ENCODE peak calls at places on chromosomes 4 and X, in six cellular contexts. X is CD8-positive, alpha-beta T cell; P is spleen; C is heart right ventricle; N is pancreas; F is IMR-90. I is an unnamed sample.

GRCh38 chr4:33107813-33108212 is 2387.6 kb downstream of the PCDH7 start:
- DNase-seq in X (no peak), P (no peak), C (no peak), N (no peak), F (no peak), I (no peak)

GRCh38 chr4:105558277-105558676 is 5.9 kb downstream of the ARHGEF38 start:
- DNase-seq in X (no peak), P (no peak), C (no peak), N (no peak), F (no peak), I (no peak)

GRCh38 chrX:9341305-9342201 is 123.3 kb upstream of the TBL1X start:
- DNase-seq in X (peak; percentile 72), P (peak; percentile 94), C (peak; percentile 57), N (peak; percentile 65), F (peak; percentile 69), I (peak; percentile 65)

GRCh38 chrX:45322382-45322781 is 121.7 kb upstream of the DIPK2B start:
- DNase-seq in X (no peak), P (no peak), C (no peak), N (peak; percentile 28), F (peak; percentile 83), I (peak; percentile 1)

GRCh38 chr4:158786155-158786581 is 17.3 kb downstream of the FNIP2 start:
- DNase-seq in X (no peak), P (no peak), C (no peak), N (no peak), F (peak; percentile 28), I (no peak)

GRCh38 chrX:37815366-37815765 is 32.0 kb downstream of the DYNLT3 start:
- DNase-seq in X (no peak), P (no peak), C (no peak), N (no peak), F (no peak), I (no peak)

GRCh38 chr4:148782284-148782683 is 340.1 kb upstream of the NR3C2 start:
- DNase-seq in X (no peak), P (no peak), C (no peak), N (no peak), F (no peak), I (no peak)

GRCh38 chr4:189837462-189837861 is 103.2 kb upstream of the FRG1 start:
- DNase-seq in X (no peak), P (no peak), C (no peak), N (no peak), F (no peak), I (no peak)

GRCh38 chrX:124573458-124573857 is 227.1 kb downstream of the SH2D1A start:
- DNase-seq in X (no peak), P (no peak), C (no peak), N (no peak), F (no peak), I (no peak)

GRCh38 chr4:149409186-149410056 is 406.2 kb downstream of the IQCM start:
- DNase-seq in X (no peak), P (no peak), C (peak; percentile 39), N (no peak), F (peak; percentile 38), I (no peak)

GRCh38 chr4:155666701-155667537 is at the start of gene GUCY1A1:
- DNase-seq in X (no peak), P (peak; percentile 81), C (peak; percentile 43), N (peak; percentile 50), F (no peak), I (no peak)

GRCh38 chr4:24630937-24631336 is 46.6 kb upstream of the DHX15 start:
- DNase-seq in X (no peak), P (no peak), C (no peak), N (no peak), F (no peak), I (no peak)

GRCh38 chr4:7147661-7148310 is 44.6 kb upstream of the SORCS2 start:
- DNase-seq in X (no peak), P (no peak), C (no peak), N (no peak), F (no peak), I (no peak)

GRCh38 chr4:113328514-113328913 is 279.1 kb downstream of the ANK2 start:
- DNase-seq in X (no peak), P (no peak), C (no peak), N (no peak), F (no peak), I (no peak)

GRCh38 chr4:156261230-156261629 is 307.6 kb upstream of the CTSO start:
- DNase-seq in X (no peak), P (no peak), C (no peak), N (no peak), F (no peak), I (no peak)

GRCh38 chrX:6053126-6053625 is 175.5 kb downstream of the NLGN4X start:
- DNase-seq in X (no peak), P (no peak), C (no peak), N (no peak), F (no peak), I (no peak)

GRCh38 chrX:50579955-50580354 is 109.3 kb upstream of the DGKK start:
- DNase-seq in X (peak; percentile 26), P (no peak), C (no peak), N (peak; percentile 22), F (peak; percentile 57), I (no peak)

GRCh38 chr4:26907731-26908599 is 47.3 kb downstream of the STIM2 start:
- DNase-seq in X (no peak), P (no peak), C (no peak), N (no peak), F (no peak), I (no peak)

GRCh38 chrX:20388594-20388993 is 121.9 kb upstream of the RPS6KA3 start:
- DNase-seq in X (no peak), P (no peak), C (no peak), N (no peak), F (no peak), I (no peak)

GRCh38 chrX:66863721-66864120 is 224.8 kb upstream of the EDA2R start:
- DNase-seq in X (no peak), P (no peak), C (no peak), N (no peak), F (no peak), I (no peak)

GRCh38 chr4:152983221-152983620 is 47.1 kb downstream of the FHDC1 start:
- DNase-seq in X (no peak), P (no peak), C (no peak), N (no peak), F (no peak), I (no peak)
- H3K27ac ChIP-seq in X (no peak overlapping the region), P (no peak overlapping the region), C (no peak overlapping the region), N (no peak overlapping the region), F (no peak overlapping the region), I (no peak overlapping the region)

GRCh38 chr4:97394653-97395052 is 748.6 kb downstream of the STPG2 start:
- DNase-seq in X (no peak), P (no peak), C (no peak), N (no peak), F (no peak), I (no peak)
- H3K4me3 ChIP-seq in X (no peak overlapping the region), P (no peak overlapping the region), C (no peak overlapping the region), N (no peak overlapping the region), F (no peak overlapping the region), I (no peak overlapping the region)

GRCh38 chrX:46545111-46546005 is at the start of gene ZNF674:
- DNase-seq in X (peak; percentile 95), P (peak; percentile 97), C (peak; percentile 93), N (peak; percentile 88), F (peak; percentile 93), I (peak; percentile 88)
- TF ChIP-seq CTCF in X (no peak), P (peak; percentile 59), C (peak; percentile 45), N (no peak), F (peak; percentile 27), I (no peak)

DNA sequence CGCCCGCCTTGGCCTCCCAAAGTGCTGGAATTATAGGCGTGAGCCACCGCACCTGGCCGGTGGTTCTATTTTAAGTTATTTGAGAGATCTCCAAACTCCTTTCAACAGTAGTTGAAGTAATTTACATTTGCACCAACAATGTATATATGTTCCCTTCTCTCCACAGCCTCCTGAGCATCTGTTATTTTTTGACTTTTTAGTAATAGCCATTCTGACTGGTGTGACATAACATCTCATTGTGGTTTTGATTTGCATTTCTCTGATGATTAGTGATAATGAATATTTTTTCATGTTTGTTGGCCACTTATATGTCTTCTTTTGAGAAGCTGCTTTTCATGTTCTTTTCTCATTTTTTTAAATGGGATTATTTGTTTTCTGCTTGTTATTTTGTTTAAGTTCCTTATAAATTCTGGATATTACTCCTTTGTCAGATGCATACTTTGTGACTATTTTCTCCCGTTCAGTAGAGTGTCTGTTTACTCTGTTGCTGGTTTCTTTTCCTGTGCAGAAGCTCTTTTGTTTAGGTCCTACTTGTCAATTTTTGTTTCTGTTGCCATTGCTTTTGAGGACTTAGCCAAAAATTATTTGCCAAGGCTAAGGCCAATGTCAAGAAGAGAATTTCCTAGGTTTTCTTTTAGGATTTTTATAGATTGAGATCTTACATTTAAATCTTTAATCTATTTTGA is 213.2 kb downstream of the ARHGAP24 start:
- DNase-seq in X (no peak), P (no peak), C (no peak), N (no peak), F (no peak), I (no peak)
- H3K27ac ChIP-seq in X (no peak overlapping the region), P (no peak overlapping the region), C (no peak overlapping the region), N (no peak overlapping the region), F (no peak overlapping the region), I (no peak overlapping the region)

DNA sequence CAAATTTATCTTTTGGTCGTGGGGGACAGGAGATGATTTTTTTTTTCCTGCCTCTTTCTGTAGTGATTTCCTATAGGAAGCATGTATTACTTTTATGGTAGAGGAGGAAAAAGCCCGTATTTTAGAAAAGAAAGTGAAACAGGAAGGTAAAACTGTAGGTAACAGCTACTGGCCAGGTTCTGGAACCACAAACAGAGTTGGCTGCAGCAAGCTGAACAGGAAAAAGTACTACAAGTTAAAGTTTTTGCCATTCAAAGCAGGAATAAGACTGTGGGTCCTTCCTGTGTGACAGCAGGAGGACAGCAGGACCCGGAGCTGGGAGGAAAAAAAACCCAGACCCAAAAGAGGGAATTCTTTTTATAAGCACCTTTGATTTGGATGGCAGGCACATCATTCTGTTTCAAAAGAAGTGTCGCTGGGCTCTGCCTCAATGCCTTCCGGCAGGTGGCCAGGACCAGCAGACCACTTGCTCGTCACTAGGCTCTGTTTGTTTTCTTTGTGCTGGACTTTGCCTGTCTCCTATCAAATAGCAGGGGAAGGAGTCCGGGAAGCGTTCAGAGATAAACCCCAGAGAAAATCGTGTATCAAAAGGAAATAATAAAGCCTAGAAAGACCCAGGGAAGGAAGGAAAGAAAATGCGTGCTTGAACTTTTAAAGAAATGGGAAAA is 277.9 kb downstream of the ADGRA3 start:
- DNase-seq in X (no peak), P (no peak), C (no peak), N (peak; percentile 15), F (no peak), I (no peak)
- H3K4me3 ChIP-seq in X (peak overlapping the region; percentile 33), P (peak overlapping the region; percentile 10), C (no peak overlapping the region), N (no peak overlapping the region), F (no peak overlapping the region), I (no peak overlapping the region)

I was measured in gastrocnemius medialis.